ENCODE peak calls at places on chromosomes 1 and 21, in seven cellular contexts. Y is stimulated activated CD8-positive, alpha-beta memory T cell treated with anti-CD3 and anti-CD28 coated beads, Interleukin-7, amount 100 ng/mL, for 1 hour; Z is activated CD4-positive, alpha-beta T cell treated with anti-CD3 and anti-CD28 coated beads, Interleukin-2, amount 50 U/mL, for 48 hours; F is kidney; Q is BJ; S is MCF 10A; P is HTR-8/SVneo. E is an unnamed sample.
A peak's percentile ranks its signal among the peaks of the same experiment; 100 is the strongest.

GRCh38 chr1:202134645-202135172 is 9.8 kb downstream of the ARL8A start:
- DNase-seq in Y (no peak), Z (no peak), F (peak; percentile 62), Q (no peak), S (no peak), P (no peak), E (no peak)

GRCh38 chr1:6476483-6476882 is 10.5 kb upstream of the TNFRSF25 start:
- DNase-seq in Y (no peak), Z (no peak), F (no peak), Q (no peak), S (no peak), P (no peak), E (no peak)

GRCh38 chr1:214331827-214332423 is 51.0 kb downstream of the SMYD2 start:
- DNase-seq in Y (no peak), Z (peak; percentile 70), F (no peak), Q (no peak), S (peak; percentile 79), P (peak; percentile 68), E (no peak)

GRCh38 chr21:28272272-28272992 is 720.2 kb downstream of the LTN1 start:
- DNase-seq in Y (no peak), Z (no peak), F (no peak), Q (no peak), S (no peak), P (no peak), E (no peak)

GRCh38 chr21:42269382-42269781 is 45.8 kb downstream of the TFF3 start:
- DNase-seq in Y (no peak), Z (no peak), F (no peak), Q (no peak), S (no peak), P (no peak), E (no peak)

GRCh38 chr1:92805216-92805615 is 20.3 kb upstream of the EVI5 start:
- DNase-seq in Y (no peak), Z (no peak), F (no peak), Q (no peak), S (no peak), P (no peak), E (no peak)

GRCh38 chr1:201127755-201128455 is 921 bp upstream of the ASCL5 start:
- DNase-seq in Y (no peak), Z (no peak), F (peak; percentile 45), Q (no peak), S (no peak), P (no peak), E (no peak)

GRCh38 chr1:4379451-4380175 is 274.8 kb upstream of the AJAP1 start:
- DNase-seq in Y (no peak), Z (peak; percentile 8), F (no peak), Q (no peak), S (no peak), P (peak; percentile 26), E (no peak)

GRCh38 chr1:64150729-64151128 is 52.7 kb upstream of the UBE2U start:
- DNase-seq in Y (no peak), Z (no peak), F (no peak), Q (no peak), S (no peak), P (no peak), E (no peak)

GRCh38 chr1:208165659-208166058 is 78.5 kb downstream of the PLXNA2 start:
- DNase-seq in Y (no peak), Z (no peak), F (no peak), Q (peak; percentile 74), S (no peak), P (no peak), E (no peak)

GRCh38 chr1:19047373-19047772 is 90.9 kb upstream of the IFFO2 start:
- DNase-seq in Y (no peak), Z (no peak), F (peak; percentile 69), Q (no peak), S (no peak), P (no peak), E (peak; percentile 31)

GRCh38 chr1:15802234-15802965 is 5.0 kb downstream of the UQCRHL start:
- DNase-seq in Y (no peak), Z (no peak), F (no peak), Q (no peak), S (peak; percentile 46), P (no peak), E (no peak)

GRCh38 chr1:179714159-179714558 is 28.9 kb upstream of the FAM163A start:
- DNase-seq in Y (no peak), Z (no peak), F (no peak), Q (no peak), S (no peak), P (no peak), E (no peak)

GRCh38 chr1:223129229-223129851 is 13.7 kb downstream of the TLR5 start:
- DNase-seq in Y (peak; percentile 31), Z (peak; percentile 81), F (peak; percentile 93), Q (no peak), S (no peak), P (peak; percentile 62), E (peak; percentile 88)